ENCODE peak calls at places on chromosomes 13 and 19, in ten cellular contexts. B is activated CD4-positive, alpha-beta T cell treated with anti-CD3 and anti-CD28 coated beads for 36 hours; O is activated CD8-positive, alpha-beta memory T cell treated with anti-CD3 and anti-CD28 coated beads, Interleukin-2, amount 10 ng/mL, durations not matched to agents 7 days and 5 days; J is pancreas; F is CD4-positive, alpha-beta T cell; I is memory B cell; L is activated CD8-positive, alpha-beta T cell treated with anti-CD3 and anti-CD28 coated beads for 36 hours; N is SK-N-SH treated with all-trans-retinoic acid at 6 μM for 48 hours; X is sciatic nerve; E is activated naive CD8-positive, alpha-beta T cell treated with anti-CD3 and anti-CD28 coated beads, Interleukin-2, amount 10 ng/mL, durations not matched to agents 7 days and 5 days. Q is an unnamed sample.

GRCh38 chr13:28630864-28631263 is 28.1 kb upstream of the POMP start:
- ATAC-seq in B (no peak), O (no peak), J (no peak), F (no peak), I (no peak), L (no peak), N (no peak), X (no peak), E (no peak), Q (no peak)

GRCh38 chr19:1087813-1088418 is 7.3 kb downstream of the POLR2E start:
- ATAC-seq in B (peak), O (peak), J (peak), F (peak), I (peak), L (peak), N (no peak), X (peak), E (peak), Q (peak)

GRCh38 chr13:32036131-32036695 is 4.6 kb downstream of the FRY start:
- ATAC-seq in B (no peak), O (no peak), J (peak), F (no peak), I (peak), L (no peak), N (no peak), X (peak), E (no peak), Q (no peak)

GRCh38 chr19:782195-783043 is 14.8 kb upstream of the PTBP1 start:
- ATAC-seq in B (no peak), O (no peak), J (peak), F (no peak), I (no peak), L (no peak), N (peak), X (peak), E (no peak), Q (no peak)

GRCh38 chr19:45170146-45171106 is 7.6 kb downstream of the TRAPPC6A start:
- ATAC-seq in B (no peak), O (no peak), J (no peak), F (no peak), I (no peak), L (no peak), N (no peak), X (no peak), E (no peak), Q (no peak)

GRCh38 chr19:35484637-35485036 is 5.6 kb downstream of the KRTDAP start:
- ATAC-seq in B (peak), O (no peak), J (no peak), F (no peak), I (peak), L (peak), N (no peak), X (no peak), E (no peak), Q (no peak)

GRCh38 chr13:61414686-61415664 is 674 bp downstream of the PCDH20 start:
- ATAC-seq in B (no peak), O (no peak), J (peak), F (no peak), I (no peak), L (no peak), N (peak), X (peak), E (no peak), Q (no peak)

GRCh38 chr19:18751571-18751970 is 39.5 kb downstream of the COMP start:
- ATAC-seq in B (no peak), O (no peak), J (no peak), F (no peak), I (no peak), L (no peak), N (no peak), X (no peak), E (no peak), Q (no peak)

GRCh38 chr13:23755040-23755439 is 134.2 kb downstream of the MIPEP start:
- ATAC-seq in B (no peak), O (no peak), J (peak), F (no peak), I (no peak), L (no peak), N (no peak), X (no peak), E (no peak), Q (no peak)

GRCh38 chr13:38462605-38463004 is 113.0 kb downstream of the UFM1 start:
- ATAC-seq in B (no peak), O (no peak), J (no peak), F (no peak), I (no peak), L (no peak), N (no peak), X (no peak), E (no peak), Q (no peak)

GRCh38 chr13:77172650-77173049 is 145.7 kb upstream of the FBXL3 start:
- ATAC-seq in B (no peak), O (peak), J (no peak), F (no peak), I (no peak), L (peak), N (no peak), X (no peak), E (peak), Q (no peak)

GRCh38 chr13:99812611-99813010 is 159.0 kb downstream of the ZIC5 start:
- ATAC-seq in B (no peak), O (no peak), J (peak), F (no peak), I (no peak), L (no peak), N (peak), X (no peak), E (no peak), Q (no peak)

GRCh38 chr19:54654447-54655321 is 8.1 kb upstream of the LILRB4 start:
- ATAC-seq in B (no peak), O (no peak), J (no peak), F (no peak), I (peak), L (no peak), N (no peak), X (no peak), E (no peak), Q (no peak)

GRCh38 chr19:4653793-4654436 is 14.6 kb downstream of the TNFAIP8L1 start:
- ATAC-seq in B (no peak), O (no peak), J (no peak), F (no peak), I (no peak), L (no peak), N (no peak), X (no peak), E (no peak), Q (no peak)

GRCh38 chr19:16290692-16291091 is 33.9 kb upstream of the KLF2 start:
- ATAC-seq in B (no peak), O (no peak), J (no peak), F (no peak), I (no peak), L (no peak), N (no peak), X (no peak), E (no peak), Q (no peak)

GRCh38 chr19:37845932-37846331 is 60.5 kb downstream of the WDR87 start:
- ATAC-seq in B (no peak), O (no peak), J (no peak), F (no peak), I (no peak), L (no peak), N (no peak), X (no peak), E (no peak), Q (no peak)

GRCh38 chr19:7595466-7596133 is at the start of gene CAMSAP3:
- ATAC-seq in B (peak), O (peak), J (peak), F (peak), I (peak), L (peak), N (peak), X (no peak), E (peak), Q (peak)

GRCh38 chr19:1173160-1173844 is 766 bp downstream of the SBNO2 start:
- ATAC-seq in B (peak), O (peak), J (peak), F (peak), I (peak), L (no peak), N (peak), X (peak), E (peak), Q (peak)

GRCh38 chr13:106187092-106187491 is 348.4 kb downstream of the EFNB2 start:
- ATAC-seq in B (no peak), O (no peak), J (no peak), F (no peak), I (no peak), L (no peak), N (no peak), X (no peak), E (no peak), Q (no peak)

GRCh38 chr13:100100115-100100879 is 11.4 kb downstream of the PCCA start:
- ATAC-seq in B (no peak), O (no peak), J (peak), F (no peak), I (no peak), L (no peak), N (no peak), X (peak), E (no peak), Q (no peak)

GRCh38 chr19:23523863-23524262 is 128.6 kb upstream of the ZNF91 start:
- ATAC-seq in B (no peak), O (no peak), J (no peak), F (no peak), I (no peak), L (no peak), N (no peak), X (no peak), E (no peak), Q (no peak)

GRCh38 chr13:34017231-34017630 is 199.3 kb downstream of the RFC3 start:
- ATAC-seq in B (no peak), O (no peak), J (no peak), F (no peak), I (no peak), L (no peak), N (no peak), X (no peak), E (no peak), Q (no peak)

GRCh38 chr19:51480590-51480989 is 2.3 kb downstream of the CEACAM18 start:
- ATAC-seq in B (no peak), O (no peak), J (peak), F (no peak), I (no peak), L (no peak), N (peak), X (no peak), E (no peak), Q (no peak)

GRCh38 chr19:35231956-35232746 is 3.6 kb upstream of the FAM187B start:
- ATAC-seq in B (no peak), O (no peak), J (no peak), F (no peak), I (no peak), L (no peak), N (no peak), X (no peak), E (no peak), Q (no peak)

GRCh38 chr13:37349916-37350315 is 244.5 kb upstream of the CSNK1A1L start:
- ATAC-seq in B (no peak), O (no peak), J (no peak), F (no peak), I (no peak), L (no peak), N (no peak), X (no peak), E (no peak), Q (no peak)

GRCh38 chr13:28778308-28779215 is 41.6 kb upstream of the MTUS2 start:
- ATAC-seq in B (no peak), O (no peak), J (no peak), F (no peak), I (no peak), L (no peak), N (no peak), X (peak), E (no peak), Q (no peak)

GRCh38 chr19:13094771-13095392 is 7.8 kb downstream of the LYL1 start:
- ATAC-seq in B (no peak), O (no peak), J (no peak), F (no peak), I (peak), L (no peak), N (no peak), X (no peak), E (no peak), Q (no peak)

GRCh38 chr19:29712744-29713516 is 2.1 kb downstream of the C19orf12 start:
- ATAC-seq in B (no peak), O (peak), J (no peak), F (no peak), I (no peak), L (peak), N (no peak), X (no peak), E (peak), Q (no peak)

GRCh38 chr13:28576037-28576436 is 81.1 kb upstream of the FLT1 start:
- ATAC-seq in B (no peak), O (no peak), J (no peak), F (no peak), I (no peak), L (no peak), N (no peak), X (no peak), E (no peak), Q (no peak)

GRCh38 chr19:57682226-57682766 is 519 bp downstream of the ZNF551 start:
- ATAC-seq in B (no peak), O (no peak), J (no peak), F (no peak), I (no peak), L (no peak), N (no peak), X (no peak), E (no peak), Q (no peak)

Q was measured in activated T-helper 17 cell treated with anti-CD3 and anti-CD28 coated beads, Interleukin-2, amount 50 U/mL, for 72 hours.